ENCODE peak calls at places on chromosomes 7 and 10, in six cellular contexts. W is GM23338; I is HuH-7.5; E is activated CD4-positive, alpha-beta T cell treated with anti-CD3 and anti-CD28 coated beads, Interleukin-2, amount 50 U/mL, for 1 hour; X is mucosa of gallbladder; N is GF-D8. M is an unnamed sample.

GRCh38 chr10:44233561-44234470 is 151.1 kb downstream of the CXCL12 start:
- DNase-seq in W (peak), I (no peak), E (no peak), X (peak), N (no peak), M (no peak)

GRCh38 chr10:26156019-26156418 is 60.6 kb upstream of the GAD2 start:
- DNase-seq in W (no peak), I (no peak), E (no peak), X (no peak), N (no peak), M (no peak)

GRCh38 chr7:50315193-50315592 is 10.7 kb downstream of the IKZF1 start:
- DNase-seq in W (no peak), I (no peak), E (no peak), X (no peak), N (peak), M (no peak)

GRCh38 chr10:46239247-46239646 is 47.5 kb upstream of the ANTXRL start:
- DNase-seq in W (no peak), I (no peak), E (no peak), X (no peak), N (no peak), M (no peak)

GRCh38 chr10:15259136-15259535 is 90.6 kb upstream of the NMT2 start:
- DNase-seq in W (no peak), I (no peak), E (no peak), X (no peak), N (no peak), M (no peak)

GRCh38 chr7:28137471-28137870 is 43.1 kb downstream of the JAZF1 start:
- DNase-seq in W (no peak), I (no peak), E (no peak), X (no peak), N (peak), M (no peak)

GRCh38 chr7:26639695-26640094 is 224.7 kb downstream of the SKAP2 start:
- DNase-seq in W (no peak), I (no peak), E (no peak), X (no peak), N (no peak), M (no peak)

GRCh38 chr7:43729924-43730248 is 563 bp upstream of the COA1 start:
- DNase-seq in W (no peak), I (no peak), E (no peak), X (no peak), N (no peak), M (no peak)

GRCh38 chr7:91088156-91088555 is 176.1 kb upstream of the FZD1 start:
- DNase-seq in W (no peak), I (no peak), E (no peak), X (no peak), N (no peak), M (no peak)

GRCh38 chr7:140677496-140677895 is 4.8 kb downstream of the ADCK2 start:
- DNase-seq in W (no peak), I (no peak), E (no peak), X (no peak), N (no peak), M (no peak)

GRCh38 chr7:36605662-36606441 is 118.4 kb downstream of the AOAH start:
- DNase-seq in W (no peak), I (no peak), E (no peak), X (no peak), N (no peak), M (no peak)

GRCh38 chr10:67697646-67698245 is 1.8 kb upstream of the CTNNA3 start:
- DNase-seq in W (peak), I (peak), E (no peak), X (no peak), N (peak), M (peak)

GRCh38 chr10:128178319-128178937 is 52.2 kb upstream of the MKI67 start:
- DNase-seq in W (peak), I (no peak), E (peak), X (no peak), N (no peak), M (no peak)

GRCh38 chr7:38317457-38318037 is 44.1 kb upstream of the TARP start:
- DNase-seq in W (no peak), I (no peak), E (no peak), X (no peak), N (peak), M (no peak)